ENCODE peak calls at places on chromosomes 11 and 22, in seven cellular contexts. One of them, this sample, is unnamed. For H3K36me3, the result is how much of the 10 kb centered on the place peaks cover.

GRCh38 chr22:30909306-30909705 is 59.3 kb downstream of the MORC2 start:
- DNase-seq in transverse colon: no peak
- DNase-seq in neuronal stem cell: no peak
- DNase-seq in IMR-90: no peak
- DNase-seq in upper lobe of right lung: no peak
- DNase-seq in PC-9: no peak
- DNase-seq in left ventricle myocardium inferior: no peak
- DNase-seq in this sample: no peak

GRCh38 chr11:88604255-88604654 is 266.7 kb upstream of the CTSC start:
- DNase-seq in transverse colon: no peak
- DNase-seq in neuronal stem cell: no peak
- DNase-seq in IMR-90: peak
- DNase-seq in upper lobe of right lung: no peak
- DNase-seq in PC-9: no peak
- DNase-seq in left ventricle myocardium inferior: no peak
- DNase-seq in this sample: no peak

GRCh38 chr11:57568330-57568766 is 876 bp upstream of the UBE2L6 start:
- DNase-seq in transverse colon: no peak
- DNase-seq in neuronal stem cell: peak
- DNase-seq in IMR-90: peak
- DNase-seq in upper lobe of right lung: no peak
- DNase-seq in PC-9: peak
- DNase-seq in left ventricle myocardium inferior: no peak
- DNase-seq in this sample: peak

GRCh38 chr22:25961699-25962098 is 207.6 kb upstream of the SEZ6L start:
- DNase-seq in transverse colon: no peak
- DNase-seq in neuronal stem cell: no peak
- DNase-seq in IMR-90: no peak
- DNase-seq in upper lobe of right lung: no peak
- DNase-seq in PC-9: no peak
- DNase-seq in left ventricle myocardium inferior: no peak
- DNase-seq in this sample: no peak

GRCh38 chr11:72864692-72865655 is 50.8 kb downstream of the ATG16L2 start:
- DNase-seq in transverse colon: no peak
- DNase-seq in neuronal stem cell: no peak
- DNase-seq in IMR-90: peak
- DNase-seq in upper lobe of right lung: no peak
- DNase-seq in PC-9: no peak
- DNase-seq in left ventricle myocardium inferior: peak
- DNase-seq in this sample: no peak

GRCh38 chr11:67648140-67648795 is 2.3 kb downstream of the ACY3 start:
- DNase-seq in transverse colon: peak
- DNase-seq in neuronal stem cell: no peak
- DNase-seq in IMR-90: no peak
- DNase-seq in upper lobe of right lung: peak
- DNase-seq in PC-9: peak
- DNase-seq in left ventricle myocardium inferior: no peak
- DNase-seq in this sample: no peak

GRCh38 chr11:133302056-133302455 is 230.2 kb downstream of the OPCML start:
- DNase-seq in transverse colon: no peak
- DNase-seq in neuronal stem cell: no peak
- DNase-seq in IMR-90: no peak
- DNase-seq in upper lobe of right lung: no peak
- DNase-seq in PC-9: no peak
- DNase-seq in left ventricle myocardium inferior: no peak
- DNase-seq in this sample: no peak

GRCh38 chr22:38873469-38874411 is 1.7 kb upstream of the CBX6 start:
- DNase-seq in transverse colon: no peak
- DNase-seq in neuronal stem cell: no peak
- DNase-seq in IMR-90: no peak
- DNase-seq in upper lobe of right lung: no peak
- DNase-seq in PC-9: peak
- DNase-seq in left ventricle myocardium inferior: no peak
- DNase-seq in this sample: peak

GRCh38 chr22:35070451-35071093 is 4.6 kb downstream of the ISX start:
- DNase-seq in transverse colon: no peak
- DNase-seq in neuronal stem cell: no peak
- DNase-seq in IMR-90: no peak
- DNase-seq in upper lobe of right lung: no peak
- DNase-seq in PC-9: no peak
- DNase-seq in left ventricle myocardium inferior: no peak
- DNase-seq in this sample: no peak

GRCh38 chr11:35047179-35047578 is 91.8 kb upstream of the CD44 start:
- DNase-seq in transverse colon: no peak
- DNase-seq in neuronal stem cell: no peak
- DNase-seq in IMR-90: no peak
- DNase-seq in upper lobe of right lung: no peak
- DNase-seq in PC-9: no peak
- DNase-seq in left ventricle myocardium inferior: no peak
- DNase-seq in this sample: no peak

GRCh38 chr11:72238040-72238450 is 5.9 kb downstream of the PHOX2A start:
- DNase-seq in transverse colon: peak
- DNase-seq in neuronal stem cell: peak
- DNase-seq in IMR-90: peak
- DNase-seq in upper lobe of right lung: peak
- DNase-seq in PC-9: peak
- DNase-seq in left ventricle myocardium inferior: no peak
- DNase-seq in this sample: no peak

GRCh38 chr11:3129591-3130268 is 35.4 kb downstream of the OSBPL5 start:
- DNase-seq in transverse colon: no peak
- DNase-seq in neuronal stem cell: no peak
- DNase-seq in IMR-90: no peak
- DNase-seq in upper lobe of right lung: peak
- DNase-seq in PC-9: no peak
- DNase-seq in left ventricle myocardium inferior: peak
- DNase-seq in this sample: no peak

GRCh38 chr11:125182522-125182921 is 18.0 kb downstream of the PKNOX2 start:
- DNase-seq in transverse colon: no peak
- DNase-seq in neuronal stem cell: no peak
- DNase-seq in IMR-90: no peak
- DNase-seq in upper lobe of right lung: no peak
- DNase-seq in PC-9: no peak
- DNase-seq in left ventricle myocardium inferior: no peak
- DNase-seq in this sample: peak

GRCh38 chr11:35190804-35191348 is 51.9 kb downstream of the CD44 start:
- DNase-seq in transverse colon: no peak
- DNase-seq in neuronal stem cell: no peak
- DNase-seq in IMR-90: peak
- DNase-seq in upper lobe of right lung: no peak
- DNase-seq in PC-9: no peak
- DNase-seq in left ventricle myocardium inferior: no peak
- DNase-seq in this sample: no peak

GRCh38 chr22:20418211-20418788 is 19.3 kb downstream of the SCARF2 start:
- DNase-seq in transverse colon: peak
- DNase-seq in neuronal stem cell: peak
- DNase-seq in IMR-90: peak
- DNase-seq in upper lobe of right lung: peak
- DNase-seq in PC-9: no peak
- DNase-seq in left ventricle myocardium inferior: peak
- DNase-seq in this sample: peak

GRCh38 chr11:46121328-46121723 is at the start of gene PHF21A:
- DNase-seq in transverse colon: peak
- DNase-seq in neuronal stem cell: peak
- DNase-seq in IMR-90: peak
- DNase-seq in upper lobe of right lung: peak
- DNase-seq in PC-9: peak
- DNase-seq in left ventricle myocardium inferior: peak
- DNase-seq in this sample: peak

GRCh38 chr11:46120711-46121327 is 435 bp downstream of the PHF21A start:
- DNase-seq in transverse colon: peak
- DNase-seq in neuronal stem cell: peak
- DNase-seq in IMR-90: peak
- DNase-seq in upper lobe of right lung: no peak
- DNase-seq in PC-9: peak
- DNase-seq in left ventricle myocardium inferior: peak
- DNase-seq in this sample: peak

GRCh38 chr11:46121724-46122477 is 647 bp upstream of the PHF21A start:
- DNase-seq in transverse colon: peak
- DNase-seq in neuronal stem cell: peak
- DNase-seq in IMR-90: peak
- DNase-seq in upper lobe of right lung: peak
- DNase-seq in PC-9: peak
- DNase-seq in left ventricle myocardium inferior: peak
- DNase-seq in this sample: peak

GRCh38 chr11:46125284-46125683 is 4.0 kb upstream of the PHF21A start:
- DNase-seq in transverse colon: no peak
- DNase-seq in neuronal stem cell: no peak
- DNase-seq in IMR-90: no peak
- DNase-seq in upper lobe of right lung: no peak
- DNase-seq in PC-9: no peak
- DNase-seq in left ventricle myocardium inferior: no peak
- DNase-seq in this sample: no peak

GRCh38 chr11:46122955-46123354 is 1.7 kb upstream of the PHF21A start:
- DNase-seq in transverse colon: no peak
- DNase-seq in neuronal stem cell: no peak
- DNase-seq in IMR-90: peak
- DNase-seq in upper lobe of right lung: no peak
- DNase-seq in PC-9: no peak
- DNase-seq in left ventricle myocardium inferior: no peak
- DNase-seq in this sample: no peak
- H3K4me3 ChIP-seq in transverse colon: no peak
- H3K4me3 ChIP-seq in neuronal stem cell: no peak
- H3K4me3 ChIP-seq in IMR-90: no peak
- H3K4me3 ChIP-seq in upper lobe of right lung: peak
- H3K4me3 ChIP-seq in PC-9: peak
- H3K4me3 ChIP-seq in left ventricle myocardium inferior: peak
- H3K4me3 ChIP-seq in this sample: no peak

GRCh38 chr22:32632650-32633049 is 158.0 kb downstream of the FBXO7 start:
- DNase-seq in transverse colon: no peak
- DNase-seq in neuronal stem cell: no peak
- DNase-seq in IMR-90: no peak
- DNase-seq in upper lobe of right lung: no peak
- DNase-seq in PC-9: no peak
- DNase-seq in left ventricle myocardium inferior: no peak
- DNase-seq in this sample: no peak

GRCh38 chr22:32627091-32627490 is 152.5 kb downstream of the FBXO7 start:
- DNase-seq in transverse colon: no peak
- DNase-seq in neuronal stem cell: no peak
- DNase-seq in IMR-90: no peak
- DNase-seq in upper lobe of right lung: no peak
- DNase-seq in PC-9: no peak
- DNase-seq in left ventricle myocardium inferior: peak
- DNase-seq in this sample: no peak

GRCh38 chr22:32628626-32629587 is 154.3 kb downstream of the FBXO7 start:
- DNase-seq in transverse colon: no peak
- DNase-seq in neuronal stem cell: no peak
- DNase-seq in IMR-90: peak
- DNase-seq in upper lobe of right lung: no peak
- DNase-seq in PC-9: no peak
- DNase-seq in left ventricle myocardium inferior: no peak
- DNase-seq in this sample: no peak

GRCh38 chr22:32634424-32634981 is 159.9 kb downstream of the FBXO7 start:
- DNase-seq in transverse colon: no peak
- DNase-seq in neuronal stem cell: no peak
- DNase-seq in IMR-90: no peak
- DNase-seq in upper lobe of right lung: no peak
- DNase-seq in PC-9: no peak
- DNase-seq in left ventricle myocardium inferior: no peak
- DNase-seq in this sample: no peak

DNA sequence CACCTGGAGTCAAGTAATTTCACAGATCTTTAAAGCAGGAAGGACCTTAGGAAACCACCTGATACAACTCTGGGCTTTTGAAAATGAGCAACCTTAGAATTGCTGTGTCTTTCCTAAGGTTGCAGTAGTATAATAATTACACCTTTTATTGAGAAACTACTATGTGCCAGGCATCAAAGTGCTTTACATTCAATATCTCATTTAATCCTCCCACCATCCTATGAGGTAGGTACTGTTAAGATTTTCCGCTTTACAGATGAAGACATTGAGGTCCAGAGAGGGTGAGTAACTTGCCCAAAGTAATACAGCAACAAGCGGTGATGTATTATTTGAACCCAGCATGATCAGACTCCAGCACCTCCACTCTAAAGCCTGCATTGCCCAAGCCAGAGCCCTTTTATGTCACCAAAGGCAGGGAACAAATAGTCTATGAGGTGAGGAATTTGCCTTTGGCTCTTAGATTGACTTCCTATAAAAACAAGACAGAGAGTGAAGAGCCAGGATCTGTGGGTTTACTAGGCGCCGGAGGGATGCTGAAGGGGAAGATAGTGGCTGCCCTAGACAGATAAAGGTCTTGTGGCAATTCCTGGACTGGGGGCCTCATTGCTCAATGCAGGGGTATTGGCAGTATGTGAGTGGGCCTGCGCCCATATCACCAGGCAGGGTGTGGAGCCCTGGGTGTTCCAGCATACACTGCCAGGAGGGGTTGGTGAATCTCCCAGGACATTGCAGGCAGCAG is 157.1 kb downstream of the FBXO7 start:
- DNase-seq in transverse colon: no peak
- DNase-seq in neuronal stem cell: no peak
- DNase-seq in IMR-90: no peak
- DNase-seq in upper lobe of right lung: no peak
- DNase-seq in PC-9: no peak
- DNase-seq in left ventricle myocardium inferior: no peak
- DNase-seq in this sample: no peak
- H3K27ac ChIP-seq in transverse colon: no peak
- H3K27ac ChIP-seq in neuronal stem cell: no peak
- H3K27ac ChIP-seq in IMR-90: no peak
- H3K27ac ChIP-seq in upper lobe of right lung: peak
- H3K27ac ChIP-seq in PC-9: no peak
- H3K27ac ChIP-seq in left ventricle myocardium inferior: peak
- H3K27ac ChIP-seq in this sample: no peak

GRCh38 chr11:33366918-33367317 is 109.7 kb downstream of the HIPK3 start:
- DNase-seq in transverse colon: no peak
- DNase-seq in neuronal stem cell: no peak
- DNase-seq in IMR-90: no peak
- DNase-seq in upper lobe of right lung: no peak
- DNase-seq in PC-9: peak
- DNase-seq in left ventricle myocardium inferior: no peak
- DNase-seq in this sample: no peak
- H3K36me3 ChIP-seq in transverse colon: under half
- H3K36me3 ChIP-seq in neuronal stem cell: under half
- H3K36me3 ChIP-seq in IMR-90: under half
- H3K36me3 ChIP-seq in upper lobe of right lung: under half
- H3K36me3 ChIP-seq in PC-9: under half
- H3K36me3 ChIP-seq in left ventricle myocardium inferior: under half
- H3K36me3 ChIP-seq in this sample: under half

DNA sequence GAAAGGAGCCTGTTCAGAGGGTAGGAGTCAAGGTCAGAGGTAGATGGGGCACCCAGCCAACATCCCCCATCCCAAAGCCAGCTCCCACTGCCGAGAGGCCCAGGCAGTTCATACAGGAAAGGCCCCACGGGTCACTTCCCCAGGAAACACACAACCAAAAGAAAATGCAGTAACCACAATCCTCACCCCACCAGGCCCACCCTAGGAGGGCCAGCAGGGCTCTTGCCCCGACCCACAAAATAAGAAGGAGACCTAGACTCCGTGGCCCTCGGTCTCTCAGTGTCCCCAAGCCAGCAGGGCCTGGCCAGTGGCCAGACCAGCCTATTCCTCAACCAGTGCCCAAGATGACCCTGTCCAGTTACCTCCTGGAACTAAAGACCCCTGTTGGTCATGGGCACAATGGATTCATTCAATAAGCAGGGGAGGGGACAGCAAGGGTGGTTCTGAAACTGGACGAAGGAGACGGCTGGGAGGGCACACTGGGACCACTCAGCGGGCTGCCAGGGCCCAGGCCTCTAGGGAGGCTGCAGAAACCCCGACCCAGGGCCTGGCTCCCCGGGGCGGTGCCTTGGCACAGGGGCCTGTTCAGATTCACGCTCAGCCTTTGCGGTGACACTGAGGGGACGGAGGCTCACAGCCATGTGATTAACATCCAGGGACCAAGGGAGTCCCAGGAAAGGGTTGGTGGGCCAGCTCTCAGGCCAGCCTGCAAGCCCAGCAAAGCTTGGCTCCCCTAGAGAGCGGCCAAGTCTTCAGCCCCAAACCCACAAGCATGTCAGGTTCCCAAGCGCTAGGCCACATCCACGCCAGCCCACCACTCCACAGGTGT is 5.5 kb downstream of the RAB3IL1 start:
- DNase-seq in transverse colon: no peak
- DNase-seq in neuronal stem cell: no peak
- DNase-seq in IMR-90: no peak
- DNase-seq in upper lobe of right lung: peak
- DNase-seq in PC-9: no peak
- DNase-seq in left ventricle myocardium inferior: peak
- DNase-seq in this sample: peak
- H3K4me3 ChIP-seq in transverse colon: no peak
- H3K4me3 ChIP-seq in neuronal stem cell: no peak
- H3K4me3 ChIP-seq in IMR-90: no peak
- H3K4me3 ChIP-seq in upper lobe of right lung: no peak
- H3K4me3 ChIP-seq in PC-9: no peak
- H3K4me3 ChIP-seq in left ventricle myocardium inferior: peak
- H3K4me3 ChIP-seq in this sample: no peak

This sample was measured in tibial artery.